ENCODE peak calls at places on chromosomes 11 and 22, in seven cellular contexts. G is upper lobe of right lung; Z is pancreas; K is left lung; U is mucosa of descending colon; D is CD8-positive, alpha-beta T cell; C is PC-3. X is an unnamed sample.

GRCh38 chr11:73752216-73752867 is 8.5 kb downstream of the RAB6A start:
- ATAC-seq in G (peak), Z (no peak), K (peak), U (no peak), D (no peak), C (no peak), X (no peak)

GRCh38 chr11:32231909-32232493 is 141.1 kb downstream of the RCN1 start:
- ATAC-seq in G (peak), Z (no peak), K (peak), U (peak), D (no peak), C (peak), X (no peak)

GRCh38 chr11:14258177-14258935 is 100.6 kb downstream of the RRAS2 start:
- ATAC-seq in G (peak), Z (peak), K (peak), U (peak), D (no peak), C (peak), X (peak)

GRCh38 chr11:10287140-10287539 is 6.9 kb downstream of the SBF2 start:
- ATAC-seq in G (no peak), Z (no peak), K (no peak), U (no peak), D (no peak), C (no peak), X (no peak)

GRCh38 chr11:77101043-77101537 is 1.6 kb upstream of the OMP start:
- ATAC-seq in G (no peak), Z (no peak), K (no peak), U (no peak), D (no peak), C (peak), X (no peak)

GRCh38 chr11:18495268-18495667 is 31.5 kb downstream of the TSG101 start:
- ATAC-seq in G (no peak), Z (no peak), K (no peak), U (no peak), D (no peak), C (no peak), X (no peak)

GRCh38 chr11:85076535-85077330 is 550.4 kb downstream of the DLG2 start:
- ATAC-seq in G (no peak), Z (no peak), K (no peak), U (peak), D (no peak), C (peak), X (no peak)

GRCh38 chr11:109547356-109548027 is 125.5 kb downstream of the C11orf87 start:
- ATAC-seq in G (no peak), Z (no peak), K (peak), U (no peak), D (no peak), C (peak), X (no peak)

GRCh38 chr11:72446929-72447753 is 12.8 kb upstream of the CLPB start:
- ATAC-seq in G (peak), Z (peak), K (peak), U (peak), D (peak), C (peak), X (no peak)

GRCh38 chr11:31820438-31820818 is 9.3 kb upstream of the PAX6 start:
- ATAC-seq in G (no peak), Z (peak), K (peak), U (no peak), D (no peak), C (no peak), X (no peak)

GRCh38 chr22:32607086-32607485 is 132.5 kb downstream of the FBXO7 start:
- ATAC-seq in G (no peak), Z (no peak), K (no peak), U (no peak), D (no peak), C (no peak), X (no peak)

GRCh38 chr11:25793637-25794036 is 538.3 kb upstream of the ANO3 start:
- ATAC-seq in G (peak), Z (no peak), K (no peak), U (no peak), D (no peak), C (no peak), X (no peak)

GRCh38 chr11:93521086-93521485 is 22.1 kb downstream of the SMCO4 start:
- ATAC-seq in G (no peak), Z (no peak), K (no peak), U (peak), D (no peak), C (no peak), X (no peak)

GRCh38 chr11:36976740-36977139 is 378.7 kb upstream of the RAG2 start:
- ATAC-seq in G (no peak), Z (no peak), K (no peak), U (no peak), D (no peak), C (no peak), X (no peak)

GRCh38 chr22:26460202-26460601 is 23.4 kb downstream of the HPS4 start:
- ATAC-seq in G (no peak), Z (no peak), K (no peak), U (no peak), D (no peak), C (no peak), X (no peak)

GRCh38 chr11:117345039-117345438 is 17.4 kb downstream of the CEP164 start:
- ATAC-seq in G (no peak), Z (no peak), K (no peak), U (no peak), D (no peak), C (peak), X (no peak)

GRCh38 chr11:71425409-71425808 is 22.8 kb downstream of the DHCR7 start:
- ATAC-seq in G (no peak), Z (no peak), K (no peak), U (no peak), D (no peak), C (peak), X (no peak)

GRCh38 chr11:57179701-57180100 is 2.1 kb upstream of the LRRC55 start:
- ATAC-seq in G (no peak), Z (no peak), K (no peak), U (no peak), D (no peak), C (no peak), X (no peak)

GRCh38 chr22:17920992-17921650 is 103.2 kb downstream of the MICAL3 start:
- ATAC-seq in G (no peak), Z (no peak), K (no peak), U (no peak), D (no peak), C (no peak), X (no peak)

GRCh38 chr11:47272706-47273105 is 2.8 kb downstream of the MADD start:
- ATAC-seq in G (no peak), Z (no peak), K (no peak), U (no peak), D (no peak), C (no peak), X (no peak)

GRCh38 chr11:122743949-122744876 is 88.7 kb downstream of the UBASH3B start:
- ATAC-seq in G (peak), Z (peak), K (peak), U (peak), D (peak), C (no peak), X (no peak)

GRCh38 chr11:61787928-61788491 is 4.4 kb downstream of the TMEM258 start:
- ATAC-seq in G (peak), Z (peak), K (no peak), U (no peak), D (no peak), C (no peak), X (no peak)

GRCh38 chr22:50276143-50276542 is 6.0 kb upstream of the MAPK11 start:
- ATAC-seq in G (peak), Z (peak), K (peak), U (peak), D (peak), C (no peak), X (peak)

GRCh38 chr22:30116362-30117117 is 36.3 kb downstream of the HORMAD2 start:
- ATAC-seq in G (no peak), Z (no peak), K (peak), U (peak), D (no peak), C (peak), X (no peak)

GRCh38 chr22:37293172-37293571 is 10.9 kb downstream of the CYTH4 start:
- ATAC-seq in G (no peak), Z (no peak), K (no peak), U (no peak), D (no peak), C (no peak), X (no peak)

GRCh38 chr11:34909955-34910354 is 6.2 kb downstream of the APIP start:
- ATAC-seq in G (peak), Z (peak), K (peak), U (peak), D (no peak), C (no peak), X (no peak)

DNA sequence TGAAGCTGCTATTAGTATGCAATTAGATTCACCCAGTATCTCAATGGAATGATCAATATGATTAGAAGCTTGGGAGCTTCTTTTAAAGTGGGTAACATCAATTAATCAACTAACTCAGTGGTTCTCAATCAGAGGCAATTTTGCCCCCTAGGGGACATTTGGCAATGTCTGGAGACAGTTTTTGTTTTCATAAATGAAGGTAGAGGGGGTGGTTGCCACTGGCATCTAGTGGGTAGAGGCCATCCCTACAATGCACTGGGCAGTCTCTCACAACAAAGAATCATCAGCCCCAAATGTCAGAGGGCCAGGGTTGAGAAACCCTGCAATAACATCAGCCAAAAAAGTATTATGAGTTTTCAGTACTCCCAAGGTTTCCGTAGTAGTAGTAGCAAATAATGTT is 5.9 kb upstream of the AMOTL1 start:
- ATAC-seq in G (peak), Z (peak), K (no peak), U (no peak), D (no peak), C (peak), X (no peak)
- TF ChIP-seq CTCF in G (peak), Z (no peak), K (no peak), U (no peak), D (peak), C (peak), X (peak)

GRCh38 chr22:39114157-39114511 is 17.1 kb downstream of the APOBEC3H start:
- ATAC-seq in G (no peak), Z (no peak), K (no peak), U (no peak), D (no peak), C (no peak), X (no peak)

GRCh38 chr22:39115976-39116621 is 19.1 kb downstream of the APOBEC3H start:
- ATAC-seq in G (no peak), Z (no peak), K (no peak), U (no peak), D (peak), C (no peak), X (no peak)

GRCh38 chr22:39115570-39115969 is 18.5 kb downstream of the APOBEC3H start:
- ATAC-seq in G (no peak), Z (no peak), K (no peak), U (no peak), D (no peak), C (no peak), X (no peak)

GRCh38 chr22:39120983-39121382 is 23.9 kb downstream of the APOBEC3H start:
- ATAC-seq in G (no peak), Z (no peak), K (no peak), U (no peak), D (no peak), C (no peak), X (no peak)

GRCh38 chr22:39117585-39118191 is 20.6 kb downstream of the APOBEC3H start:
- ATAC-seq in G (peak), Z (peak), K (peak), U (peak), D (peak), C (no peak), X (no peak)
- TF ChIP-seq CTCF in G (peak), Z (peak), K (peak), U (no peak), D (peak), C (peak), X (peak)

GRCh38 chr11:1545432-1545831 is 26.6 kb downstream of the DUSP8 start:
- ATAC-seq in G (no peak), Z (no peak), K (no peak), U (no peak), D (no peak), C (no peak), X (no peak)

GRCh38 chr11:1547467-1548098 is 24.5 kb downstream of the DUSP8 start:
- ATAC-seq in G (no peak), Z (peak), K (no peak), U (peak), D (no peak), C (peak), X (peak)

GRCh38 chr11:1546077-1546535 is 26.0 kb downstream of the DUSP8 start:
- ATAC-seq in G (peak), Z (no peak), K (peak), U (peak), D (no peak), C (no peak), X (no peak)

GRCh38 chr11:1548221-1549070 is 23.6 kb downstream of the DUSP8 start:
- ATAC-seq in G (peak), Z (peak), K (peak), U (peak), D (no peak), C (peak), X (peak)

GRCh38 chr11:1546536-1547466 is 25.3 kb downstream of the DUSP8 start:
- ATAC-seq in G (peak), Z (peak), K (peak), U (peak), D (peak), C (peak), X (peak)
- TF ChIP-seq CTCF in G (peak), Z (peak), K (peak), U (peak), D (peak), C (peak), X (peak)

DNA sequence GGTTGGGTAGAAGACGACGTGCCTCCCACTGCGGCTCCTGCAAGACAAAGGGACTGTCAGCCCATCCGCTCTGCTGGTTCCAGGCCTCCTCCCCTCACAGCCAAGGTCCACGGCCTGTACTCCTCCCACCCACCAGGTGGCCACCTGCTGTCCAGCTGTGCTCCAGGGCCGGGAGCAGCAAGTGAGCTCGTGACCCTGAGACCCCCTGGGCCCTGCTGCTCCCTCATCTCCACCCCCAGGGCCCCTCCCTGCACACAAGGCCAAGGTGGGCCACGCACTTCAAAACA is 27.4 kb downstream of the TSPAN4 start:
- ATAC-seq in G (peak), Z (no peak), K (no peak), U (no peak), D (no peak), C (peak), X (no peak)
- TF ChIP-seq CTCF in G (no peak), Z (no peak), K (no peak), U (no peak), D (no peak), C (peak), X (no peak)

GRCh38 chr22:44335903-44336803 is 23.4 kb upstream of the SHISAL1 start:
- ATAC-seq in G (peak), Z (no peak), K (peak), U (no peak), D (no peak), C (no peak), X (no peak)
- TF ChIP-seq CTCF in G (no peak), Z (no peak), K (no peak), U (no peak), D (no peak), C (peak), X (no peak)

DNA sequence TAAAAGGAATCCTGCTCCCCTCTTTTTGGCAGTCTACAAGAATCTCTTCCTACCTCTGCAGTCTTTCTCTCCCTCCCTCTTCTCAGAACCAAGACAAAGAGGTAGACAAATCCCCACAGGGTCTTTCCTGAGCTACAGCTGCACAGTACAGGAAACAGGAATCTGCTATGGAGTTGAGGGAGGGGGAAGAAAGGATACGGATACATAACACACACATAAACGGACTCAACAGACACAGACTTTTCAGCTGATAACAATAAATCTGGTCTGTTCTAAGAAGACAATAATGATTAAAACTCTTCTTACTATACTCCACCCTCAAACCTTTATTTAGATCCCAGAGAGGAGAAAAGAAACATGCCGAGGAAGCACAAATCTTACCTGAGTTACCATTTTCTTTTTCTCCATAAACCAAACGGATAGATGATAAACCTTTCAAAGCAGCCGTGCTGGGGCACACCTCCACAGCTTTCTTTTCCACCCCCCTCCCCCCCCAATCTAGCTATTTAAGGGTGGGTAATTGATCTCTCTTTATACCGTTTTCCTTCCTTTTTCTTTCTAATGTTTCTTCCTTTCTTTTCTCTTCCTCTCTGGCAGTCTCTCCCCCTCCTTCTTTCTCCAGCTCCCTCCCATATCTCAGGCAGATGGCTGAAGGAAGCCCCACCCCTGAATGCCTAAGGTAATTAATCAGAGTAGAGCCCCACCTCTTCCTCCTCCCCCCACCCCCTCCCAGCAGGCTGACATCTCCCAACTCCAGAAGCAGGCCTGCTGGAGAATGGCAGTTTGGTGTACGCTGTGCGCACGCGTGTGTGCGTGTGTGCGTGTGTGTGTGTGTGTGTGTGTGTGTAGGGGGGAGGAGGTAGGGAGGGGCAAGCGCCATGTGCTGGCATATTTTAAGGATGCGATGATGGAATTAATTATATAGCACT is 122.4 kb downstream of the APOL5 start:
- ATAC-seq in G (peak), Z (peak), K (peak), U (peak), D (no peak), C (peak), X (peak)
- TF ChIP-seq CTCF in G (no peak), Z (no peak), K (no peak), U (no peak), D (no peak), C (no peak), X (no peak)

DNA sequence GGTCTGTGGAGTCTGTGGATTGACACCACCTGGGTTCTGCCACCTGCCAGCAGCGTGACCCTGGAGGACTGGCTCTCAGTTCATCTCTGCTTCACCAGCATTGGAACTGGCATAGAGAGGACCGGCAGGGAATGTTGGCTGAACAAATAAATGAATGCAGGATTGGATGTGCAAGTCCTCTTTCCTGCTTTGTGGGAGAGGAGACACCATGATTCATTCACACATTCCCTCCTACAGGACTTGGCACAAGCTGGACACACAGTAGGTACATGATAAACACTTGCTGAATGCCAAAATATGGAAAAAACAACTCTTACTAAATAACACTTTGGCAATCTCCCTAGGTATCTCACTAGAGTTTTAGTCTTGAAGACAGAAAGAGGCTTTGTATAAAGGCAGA is 116.6 kb upstream of the NARS2 start:
- ATAC-seq in G (no peak), Z (no peak), K (no peak), U (no peak), D (no peak), C (peak), X (no peak)
- TF ChIP-seq CTCF in G (no peak), Z (no peak), K (no peak), U (no peak), D (no peak), C (no peak), X (no peak)

DNA sequence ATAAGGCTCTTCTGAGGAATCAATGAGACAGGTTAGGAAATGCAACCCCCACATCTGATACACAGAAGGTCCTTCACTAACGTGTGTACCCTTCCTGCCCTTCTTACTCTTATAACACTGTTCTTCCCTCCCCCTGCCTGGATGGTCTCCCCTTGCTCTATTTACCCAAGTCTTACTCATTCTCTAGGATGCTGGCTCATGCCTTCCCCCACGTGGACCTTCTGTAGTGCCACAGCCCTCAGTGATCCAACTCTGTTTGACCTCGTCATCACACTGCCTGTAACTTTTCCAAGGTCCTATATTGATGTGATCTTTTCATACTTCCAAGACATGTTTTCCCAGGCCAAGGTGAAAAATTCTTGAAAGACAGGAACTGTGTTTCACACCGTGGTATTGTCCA is 79.8 kb downstream of the C11orf58 start:
- ATAC-seq in G (no peak), Z (no peak), K (no peak), U (no peak), D (no peak), C (peak), X (no peak)
- TF ChIP-seq CTCF in G (no peak), Z (no peak), K (no peak), U (no peak), D (no peak), C (peak), X (no peak)

X was measured in gastroesophageal sphincter.